ENCODE peak calls at places on chromosomes 13 and 19, in five cellular contexts. Y is breast epithelium, A is cardiac muscle cell, T is fibroblast of lung, S is mesendoderm. Z is an unnamed sample.
A peak's percentile ranks its signal among the peaks of the same experiment; 100 is the strongest.

GRCh38 chr19:39282021-39282420 is 13.8 kb downstream of the IFNL2 start:
- DNase-seq in Y (no peak), A (no peak), T (no peak), S (no peak), Z (no peak)

GRCh38 chr19:19544257-19545127 is 6.4 kb downstream of the CILP2 start:
- DNase-seq in Y (no peak), A (no peak), T (no peak), S (no peak), Z (peak; percentile 41)

GRCh38 chr19:2051771-2052704 is 994 bp upstream of the MKNK2 start:
- DNase-seq in Y (no peak), A (no peak), T (peak; percentile 67), S (no peak), Z (no peak)

GRCh38 chr13:27353166-27353583 is 71.2 kb upstream of the GTF3A start:
- DNase-seq in Y (no peak), A (no peak), T (peak; percentile 50), S (no peak), Z (no peak)

GRCh38 chr13:53520132-53520531 is 491.5 kb downstream of the OLFM4 start:
- DNase-seq in Y (no peak), A (no peak), T (no peak), S (peak; percentile 29), Z (no peak)

GRCh38 chr19:35673121-35673804 is 6.9 kb downstream of the UPK1A start:
- DNase-seq in Y (no peak), A (peak; percentile 38), T (peak; percentile 18), S (peak; percentile 65), Z (peak; percentile 92)

GRCh38 chr19:35000647-35001501 is 751 bp downstream of the GRAMD1A start:
- DNase-seq in Y (no peak), A (peak; percentile 43), T (peak; percentile 45), S (peak; percentile 66), Z (peak; percentile 71)

GRCh38 chr19:55042344-55042678 is 4.2 kb upstream of the GP6 start:
- DNase-seq in Y (no peak), A (no peak), T (no peak), S (no peak), Z (no peak)

GRCh38 chr13:90201198-90201597 is 1146.3 kb upstream of the MIR17HG start:
- DNase-seq in Y (no peak), A (peak; percentile 5), T (peak; percentile 47), S (no peak), Z (no peak)

GRCh38 chr13:85558118-85558517 is 241.1 kb downstream of the SLITRK6 start:
- DNase-seq in Y (no peak), A (no peak), T (no peak), S (no peak), Z (no peak)

GRCh38 chr13:23321534-23322241 is 111.8 kb downstream of the SACS start:
- DNase-seq in Y (no peak), A (no peak), T (peak; percentile 90), S (no peak), Z (no peak)
- H3K4me3 ChIP-seq in Y (peak overlapping the region; percentile 14), A (no peak overlapping the region), T (peak overlapping the region; percentile 50), S (no peak overlapping the region), Z (no peak overlapping the region)

GRCh38 chr19:10086904-10087256 is 763 bp downstream of the SHFL start:
- DNase-seq in Y (no peak), A (no peak), T (no peak), S (no peak), Z (no peak)

GRCh38 chr19:10084803-10085202 is 1.3 kb upstream of the SHFL start:
- DNase-seq in Y (no peak), A (no peak), T (no peak), S (no peak), Z (no peak)

GRCh38 chr19:10086032-10086903 is at the start of gene SHFL:
- DNase-seq in Y (peak; percentile 65), A (peak; percentile 42), T (peak; percentile 58), S (no peak), Z (peak; percentile 86)

GRCh38 chr19:10085641-10086031 is 481 bp upstream of the SHFL start:
- DNase-seq in Y (no peak), A (no peak), T (no peak), S (no peak), Z (no peak)

DNA sequence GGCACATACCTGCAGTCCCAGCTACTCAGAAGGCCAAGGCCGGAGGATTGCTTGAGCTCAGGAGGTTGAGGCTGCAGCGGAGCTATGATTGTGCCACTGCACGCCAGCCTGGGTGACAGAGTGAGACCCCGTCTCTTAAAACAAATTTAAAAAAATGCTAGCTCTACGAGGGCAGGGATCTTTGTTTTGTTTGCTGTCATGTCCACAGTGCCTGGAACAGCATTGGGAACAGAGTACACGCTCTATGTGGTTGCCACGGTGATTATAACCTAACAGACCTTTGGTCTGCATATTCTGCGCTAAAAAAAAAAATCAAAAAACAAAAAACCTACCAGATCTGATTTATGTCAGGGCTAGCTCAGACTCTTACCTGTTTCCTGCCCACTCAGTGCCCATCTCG is 2.2 kb upstream of the SHFL start:
- DNase-seq in Y (no peak), A (no peak), T (no peak), S (no peak), Z (no peak)
- H3K4me1 ChIP-seq in Y (no peaks in the 10 kb centered on the region), A (no peaks in the 10 kb centered on the region), T (no peaks in the 10 kb centered on the region), S (no peaks in the 10 kb centered on the region), Z (no peaks in the 10 kb centered on the region)

DNA sequence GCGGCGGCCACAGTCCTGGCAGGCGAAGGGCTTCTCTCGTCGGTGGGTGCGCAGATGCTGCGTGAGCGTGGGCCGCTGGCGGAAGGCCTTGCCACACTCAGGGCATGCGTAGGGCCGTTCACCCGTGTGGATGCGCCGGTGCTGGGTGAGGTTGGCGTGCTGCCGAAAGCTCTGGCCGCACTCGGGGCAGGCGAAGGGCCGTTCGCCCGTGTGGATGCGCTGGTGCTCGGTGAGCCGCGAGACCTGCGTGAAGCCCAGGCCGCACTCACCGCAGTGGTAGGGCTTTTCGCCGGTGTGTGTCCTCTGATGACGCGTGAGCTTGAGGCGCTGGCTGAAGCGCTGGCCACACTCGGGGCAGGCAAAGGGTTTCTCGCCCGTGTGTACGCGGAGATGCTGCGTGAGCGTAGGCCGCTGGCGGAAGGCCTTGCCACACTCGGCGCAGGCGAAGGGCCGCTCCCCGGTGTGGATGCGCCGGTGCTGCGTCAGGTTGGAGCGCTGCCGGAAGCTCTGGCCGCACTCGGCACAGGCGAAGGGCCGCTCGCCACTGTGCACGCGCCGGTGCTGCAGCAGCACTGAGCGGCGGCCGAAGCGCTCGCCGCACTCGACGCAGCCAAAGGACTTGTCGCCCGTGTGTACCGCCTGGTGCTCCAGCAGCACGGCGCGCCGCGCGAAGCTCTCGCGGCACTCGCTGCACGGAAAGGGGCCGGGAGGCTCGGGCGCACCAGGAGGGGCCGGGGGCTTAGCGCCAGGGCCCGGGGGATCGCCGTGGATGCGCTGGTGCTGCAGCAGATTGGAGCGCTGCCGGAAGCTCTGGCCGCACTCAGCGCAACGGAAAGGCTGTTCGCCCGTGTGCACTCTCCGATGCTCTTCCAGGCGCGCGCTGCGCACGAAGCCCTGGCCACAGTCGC is 4.0 kb upstream of the UBE2M start:
- DNase-seq in Y (no peak), A (peak; percentile 55), T (peak; percentile 36), S (no peak), Z (peak; percentile 68)
- H3K27ac ChIP-seq in Y (peak overlapping the region; percentile 68), A (no peak overlapping the region), T (no peak overlapping the region), S (no peak overlapping the region), Z (no peak overlapping the region)

GRCh38 chr19:37718357-37718756 is 1.2 kb downstream of the ZNF607 start:
- DNase-seq in Y (no peak), A (peak; percentile 17), T (no peak), S (peak; percentile 18), Z (peak; percentile 51)
- H3K4me3 ChIP-seq in Y (peak overlapping the region; percentile 92), A (peak overlapping the region; percentile 84), T (peak overlapping the region; percentile 95), S (peak overlapping the region; percentile 38), Z (peak overlapping the region; percentile 85)

GRCh38 chr13:102814793-102815192 is 15.9 kb downstream of the BIVM start:
- DNase-seq in Y (no peak), A (no peak), T (no peak), S (no peak), Z (no peak)
- H3K4me1 ChIP-seq in Y (no peaks in the 10 kb centered on the region), A (peaks cover 9% of the 10 kb centered on the region), T (peaks cover 3% of the 10 kb centered on the region), S (peaks cover 2% of the 10 kb centered on the region), Z (no peaks in the 10 kb centered on the region)

GRCh38 chr13:109792416-109793090 is 6.2 kb upstream of the IRS2 start:
- DNase-seq in Y (no peak), A (no peak), T (no peak), S (no peak), Z (no peak)

GRCh38 chr13:109795021-109795420 is 8.6 kb upstream of the IRS2 start:
- DNase-seq in Y (no peak), A (no peak), T (no peak), S (no peak), Z (no peak)

GRCh38 chr13:109790951-109791605 is 4.7 kb upstream of the IRS2 start:
- DNase-seq in Y (no peak), A (peak; percentile 52), T (peak; percentile 62), S (peak; percentile 77), Z (peak; percentile 75)

GRCh38 chr13:109790071-109790470 is 3.7 kb upstream of the IRS2 start:
- DNase-seq in Y (no peak), A (no peak), T (peak; percentile 55), S (no peak), Z (no peak)

DNA sequence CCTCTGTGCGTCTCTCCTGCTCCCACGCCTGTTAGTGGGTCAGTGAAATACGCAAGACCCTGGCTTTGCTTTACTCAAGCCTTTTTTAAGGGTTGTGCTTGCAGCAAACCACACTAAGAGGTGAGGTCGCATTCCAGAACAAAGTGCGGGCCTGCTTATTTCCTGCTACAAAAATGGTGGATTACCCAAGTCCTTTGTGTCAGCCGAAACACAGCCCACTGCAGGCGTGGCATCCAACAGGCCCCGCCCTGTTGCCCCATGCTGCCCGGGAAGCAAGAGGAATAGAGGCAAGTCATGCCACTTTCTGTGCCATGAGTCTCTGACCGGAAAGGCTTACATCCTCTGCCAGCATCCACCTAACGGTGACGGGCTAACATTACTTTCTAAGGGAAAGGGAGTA is 7.7 kb upstream of the IRS2 start:
- DNase-seq in Y (no peak), A (no peak), T (no peak), S (peak; percentile 37), Z (no peak)
- H3K27ac ChIP-seq in Y (no peak overlapping the region), A (no peak overlapping the region), T (no peak overlapping the region), S (no peak overlapping the region), Z (no peak overlapping the region)

DNA sequence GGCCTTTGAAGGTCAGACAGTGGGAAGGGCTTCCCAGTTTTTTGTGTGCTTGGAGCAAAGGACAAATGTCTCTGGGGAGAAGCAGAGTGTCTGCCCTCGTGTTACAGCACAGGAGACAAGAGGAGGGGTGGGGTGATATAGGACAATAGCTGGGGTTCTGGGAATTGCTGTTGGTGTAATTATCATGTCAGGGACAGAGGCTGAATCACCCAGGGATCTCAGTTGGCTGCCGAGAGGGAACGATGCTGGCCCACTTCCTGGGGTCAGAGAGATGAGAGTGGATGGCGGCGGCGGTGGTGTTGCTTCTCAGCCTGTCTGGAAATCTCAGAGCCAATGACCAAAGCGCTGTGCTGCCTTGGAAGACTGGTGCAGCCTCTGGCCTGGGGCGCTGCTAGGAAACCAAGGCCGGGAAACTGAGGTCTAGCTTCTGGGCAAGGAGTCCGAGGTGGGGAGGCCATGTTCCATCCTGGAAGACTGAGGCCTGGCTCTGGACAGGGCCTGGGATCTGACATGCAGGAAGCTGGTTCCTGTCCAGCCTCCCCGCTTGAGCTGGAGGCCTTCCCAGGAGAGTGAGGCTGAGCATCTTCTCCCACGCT is 1.3 kb downstream of the INAFM1 start:
- DNase-seq in Y (no peak), A (no peak), T (peak; percentile 42), S (no peak), Z (peak; percentile 53)
- H3K4me3 ChIP-seq in Y (peak overlapping the region; percentile 91), A (no peak overlapping the region), T (no peak overlapping the region), S (no peak overlapping the region), Z (peak overlapping the region; percentile 70)

GRCh38 chr13:76884571-76885202 is 1.5 kb downstream of the KCTD12 start:
- DNase-seq in Y (no peak), A (peak; percentile 1), T (peak; percentile 55), S (no peak), Z (no peak)
- H3K4me1 ChIP-seq in Y (peaks cover 3% of the 10 kb centered on the region), A (peaks cover 21% of the 10 kb centered on the region), T (peaks cover 2% of the 10 kb centered on the region), S (no peaks in the 10 kb centered on the region), Z (no peaks in the 10 kb centered on the region)

GRCh38 chr13:19607523-19608078 is 25.9 kb upstream of the MPHOSPH8 start:
- DNase-seq in Y (no peak), A (no peak), T (no peak), S (peak; percentile 29), Z (no peak)
- H3K27ac ChIP-seq in Y (no peak overlapping the region), A (no peak overlapping the region), T (no peak overlapping the region), S (no peak overlapping the region), Z (no peak overlapping the region)

Z was measured in endodermal cell.